ENCODE peak calls at places on chromosome 9, in seven cellular contexts. I, V, M, D, E, W and C are unnamed samples.

GRCh38 chr9:99509291-99509826 is 287.3 kb downstream of the SEC61B start:
- DNase-seq in I (no peak), V (no peak), M (no peak), D (no peak), E (no peak), W (peak; percentile 16), C (no peak)

GRCh38 chr9:2655411-2655901 is 33.9 kb downstream of the VLDLR start:
- DNase-seq in I (no peak), V (peak; percentile 97), M (peak; percentile 97), D (no peak), E (no peak), W (no peak), C (peak; percentile 84)

GRCh38 chr9:4048441-4048840 is 251.4 kb downstream of the GLIS3 start:
- DNase-seq in I (peak; percentile 47), V (peak; percentile 47), M (peak; percentile 52), D (no peak), E (no peak), W (no peak), C (peak; percentile 49)

GRCh38 chr9:22244141-22245011 is 202.2 kb upstream of the DMRTA1 start:
- DNase-seq in I (peak; percentile 69), V (peak; percentile 63), M (peak; percentile 78), D (peak; percentile 40), E (no peak), W (peak; percentile 31), C (peak; percentile 80)

GRCh38 chr9:133143639-133144141 is 20.0 kb downstream of the GBGT1 start:
- DNase-seq in I (no peak), V (no peak), M (no peak), D (no peak), E (no peak), W (no peak), C (no peak)

GRCh38 chr9:6444108-6444507 is 31.1 kb downstream of the UHRF2 start:
- DNase-seq in I (no peak), V (no peak), M (no peak), D (no peak), E (no peak), W (no peak), C (no peak)

GRCh38 chr9:133601746-133602145 is 7.4 kb downstream of the FAM163B start:
- DNase-seq in I (no peak), V (no peak), M (no peak), D (no peak), E (no peak), W (no peak), C (no peak)

GRCh38 chr9:108386859-108387384 is 468.9 kb downstream of the ACTL7B start:
- DNase-seq in I (no peak), V (peak; percentile 85), M (peak; percentile 76), D (no peak), E (no peak), W (no peak), C (peak; percentile 46)

GRCh38 chr9:78676009-78676408 is 379.1 kb downstream of the PSAT1 start:
- DNase-seq in I (no peak), V (peak; percentile 79), M (peak; percentile 48), D (no peak), E (no peak), W (peak; percentile 20), C (peak; percentile 5)

GRCh38 chr9:81892440-81892839 is 35.8 kb upstream of the SPATA31D4 start:
- DNase-seq in I (no peak), V (no peak), M (no peak), D (no peak), E (no peak), W (no peak), C (no peak)

GRCh38 chr9:113602126-113603119 is 138.9 kb downstream of the RGS3 start:
- DNase-seq in I (peak; percentile 90), V (peak; percentile 84), M (peak; percentile 94), D (peak; percentile 53), E (no peak), W (no peak), C (peak; percentile 84)

GRCh38 chr9:133707065-133707760 is 30.9 kb downstream of the SARDH start:
- DNase-seq in I (no peak), V (peak; percentile 77), M (peak; percentile 55), D (no peak), E (no peak), W (no peak), C (no peak)

GRCh38 chr9:72132052-72132451 is 17.2 kb upstream of the GDA start:
- DNase-seq in I (no peak), V (no peak), M (peak; percentile 19), D (no peak), E (no peak), W (no peak), C (no peak)

GRCh38 chr9:109026306-109026705 is 13.0 kb upstream of the CTNNAL1 start:
- DNase-seq in I (no peak), V (no peak), M (no peak), D (no peak), E (peak; percentile 20), W (no peak), C (no peak)

GRCh38 chr9:117290306-117290705 is 124.6 kb downstream of the ASTN2 start:
- DNase-seq in I (no peak), V (no peak), M (no peak), D (no peak), E (no peak), W (no peak), C (no peak)

GRCh38 chr9:77977210-77977611 is 54.4 kb downstream of the GNAQ start:
- DNase-seq in I (peak; percentile 85), V (peak; percentile 72), M (peak; percentile 79), D (peak; percentile 21), E (peak; percentile 30), W (peak; percentile 13), C (peak; percentile 58)

GRCh38 chr9:87884578-87885459 is 2.1 kb downstream of the SPATA31E1 start:
- DNase-seq in I (no peak), V (no peak), M (no peak), D (no peak), E (no peak), W (no peak), C (no peak)

GRCh38 chr9:114696814-114697544 is 15.0 kb upstream of the TEX48 start:
- DNase-seq in I (no peak), V (peak; percentile 67), M (peak; percentile 54), D (no peak), E (no peak), W (no peak), C (peak; percentile 45)

GRCh38 chr9:4904322-4905134 is 80.5 kb upstream of the JAK2 start:
- DNase-seq in I (no peak), V (peak; percentile 76), M (peak; percentile 79), D (no peak), E (no peak), W (no peak), C (no peak)

GRCh38 chr9:21804336-21804735 is 1.9 kb downstream of the MTAP start:
- DNase-seq in I (no peak), V (no peak), M (no peak), D (no peak), E (no peak), W (no peak), C (no peak)

GRCh38 chr9:78033870-78034269 is 2.3 kb upstream of the GNAQ start:
- DNase-seq in I (no peak), V (no peak), M (no peak), D (no peak), E (no peak), W (no peak), C (no peak)

GRCh38 chr9:112753725-112754124 is 3.2 kb downstream of the SNX30 start:
- DNase-seq in I (no peak), V (peak; percentile 95), M (peak; percentile 97), D (peak; percentile 36), E (no peak), W (no peak), C (peak; percentile 87)

GRCh38 chr9:26260238-26260637 is 582.0 kb upstream of the TUSC1 start:
- DNase-seq in I (no peak), V (peak; percentile 63), M (peak; percentile 27), D (no peak), E (no peak), W (no peak), C (peak; percentile 26)

GRCh38 chr9:101354765-101355708 is 29.8 kb downstream of the BAAT start:
- DNase-seq in I (no peak), V (no peak), M (no peak), D (no peak), E (no peak), W (no peak), C (no peak)

GRCh38 chr9:135048758-135049284 is 38.6 kb upstream of the OLFM1 start:
- DNase-seq in I (no peak), V (no peak), M (no peak), D (no peak), E (no peak), W (no peak), C (no peak)

GRCh38 chr9:109806506-109807115 is 26.6 kb downstream of the PALM2AKAP2 start:
- DNase-seq in I (no peak), V (peak; percentile 75), M (peak; percentile 85), D (no peak), E (no peak), W (no peak), C (peak; percentile 60)

GRCh38 chr9:130824616-130825015 is 10.4 kb upstream of the ABL1 start:
- DNase-seq in I (no peak), V (no peak), M (peak; percentile 37), D (no peak), E (no peak), W (no peak), C (no peak)
- H2AFZ ChIP-seq in I (no peak overlapping the region), V (no peak overlapping the region), M (peak overlapping the region; percentile 68), D (no peak overlapping the region), E (peak overlapping the region; percentile 53), W (no peak overlapping the region), C (no peak overlapping the region)

DNA sequence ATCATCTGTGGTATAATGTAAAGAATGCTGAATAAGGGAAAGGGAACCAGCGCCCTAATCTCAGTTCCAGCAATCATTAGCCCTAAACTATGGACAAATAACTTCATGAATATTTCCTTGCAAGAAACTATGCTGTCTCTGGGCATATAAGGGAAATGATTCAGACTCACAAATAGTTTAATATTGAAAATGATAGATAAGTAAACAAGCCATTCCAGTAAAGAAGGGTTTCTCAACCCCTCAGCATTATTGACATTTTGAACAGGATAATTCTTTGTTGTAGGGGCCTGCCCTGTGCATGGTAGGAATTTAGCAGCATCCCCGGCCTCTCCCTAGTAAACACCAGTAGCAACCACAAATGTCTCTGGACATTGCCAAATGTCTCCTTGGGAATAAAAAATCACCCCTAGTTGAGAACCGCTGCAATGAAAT is 23.8 kb downstream of the C5 start:
- DNase-seq in I (no peak), V (peak; percentile 50), M (peak; percentile 3), D (no peak), E (no peak), W (no peak), C (peak; percentile 48)
- H2AFZ ChIP-seq in I (peak overlapping the region; percentile 1), V (no peak overlapping the region), M (no peak overlapping the region), D (no peak overlapping the region), E (no peak overlapping the region), W (no peak overlapping the region), C (no peak overlapping the region)

GRCh38 chr9:18632624-18633407 is 158.9 kb downstream of the ADAMTSL1 start:
- DNase-seq in I (no peak), V (peak; percentile 89), M (peak; percentile 92), D (no peak), E (no peak), W (no peak), C (peak; percentile 76)
- H2AFZ ChIP-seq in I (no peak overlapping the region), V (no peak overlapping the region), M (no peak overlapping the region), D (no peak overlapping the region), E (no peak overlapping the region), W (no peak overlapping the region), C (no peak overlapping the region)

DNA sequence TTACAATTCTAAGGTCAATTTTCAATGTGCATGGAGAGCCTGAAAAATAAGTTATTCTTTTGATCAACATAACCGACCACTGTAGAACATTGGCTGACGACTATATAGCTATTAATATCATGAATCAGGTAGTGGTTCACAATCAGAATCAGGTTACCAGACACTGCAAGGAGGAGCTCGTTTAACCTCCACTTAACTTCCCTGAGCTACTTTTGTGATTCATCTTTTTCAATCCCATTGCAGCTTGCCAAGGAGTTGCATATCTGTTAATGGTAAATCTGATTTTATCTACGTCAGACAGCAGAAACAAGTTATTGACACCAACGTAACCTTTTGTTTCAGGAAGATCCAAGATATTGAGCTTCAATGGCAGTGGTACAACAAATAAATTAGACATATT is 2263.8 kb upstream of the ACO1 start:
- DNase-seq in I (no peak), V (no peak), M (no peak), D (no peak), E (no peak), W (no peak), C (no peak)
- H2AFZ ChIP-seq in I (no peak overlapping the region), V (no peak overlapping the region), M (no peak overlapping the region), D (no peak overlapping the region), E (no peak overlapping the region), W (no peak overlapping the region), C (no peak overlapping the region)